ENCODE peak calls at places on chromosomes 6 and 20, in eight cellular contexts. One of them, this sample, is unnamed.

GRCh38 chr6:6790891-6791290 is 202.4 kb downstream of the LY86 start:
- DNase-seq in MM.1S: no peak
- DNase-seq in OCI-LY7: no peak
- DNase-seq in GM23248: peak; percentile 29
- DNase-seq in HCT116: peak; percentile 87
- DNase-seq in GM23338: no peak
- DNase-seq in hepatocyte: peak; percentile 39
- DNase-seq in PC-3: peak; percentile 96
- DNase-seq in this sample: no peak

GRCh38 chr6:89022747-89023289 is 57.7 kb upstream of the PNRC1 start:
- DNase-seq in MM.1S: no peak
- DNase-seq in OCI-LY7: no peak
- DNase-seq in GM23248: peak; percentile 78
- DNase-seq in HCT116: no peak
- DNase-seq in GM23338: no peak
- DNase-seq in hepatocyte: no peak
- DNase-seq in PC-3: peak; percentile 55
- DNase-seq in this sample: no peak

GRCh38 chr6:44594471-44594870 is 207.0 kb downstream of the CDC5L start:
- DNase-seq in MM.1S: no peak
- DNase-seq in OCI-LY7: no peak
- DNase-seq in GM23248: no peak
- DNase-seq in HCT116: no peak
- DNase-seq in GM23338: peak; percentile 37
- DNase-seq in hepatocyte: no peak
- DNase-seq in PC-3: no peak
- DNase-seq in this sample: peak; percentile 38

GRCh38 chr20:36574278-36575065 is 1.1 kb downstream of the TGIF2 start:
- DNase-seq in MM.1S: peak; percentile 46
- DNase-seq in OCI-LY7: peak; percentile 58
- DNase-seq in GM23248: peak; percentile 69
- DNase-seq in HCT116: no peak
- DNase-seq in GM23338: peak; percentile 76
- DNase-seq in hepatocyte: peak; percentile 78
- DNase-seq in PC-3: peak; percentile 46
- DNase-seq in this sample: peak; percentile 74

GRCh38 chr20:2467412-2467811 is 3.2 kb downstream of the SNRPB start:
- DNase-seq in MM.1S: no peak
- DNase-seq in OCI-LY7: no peak
- DNase-seq in GM23248: no peak
- DNase-seq in HCT116: no peak
- DNase-seq in GM23338: no peak
- DNase-seq in hepatocyte: no peak
- DNase-seq in PC-3: no peak
- DNase-seq in this sample: no peak

GRCh38 chr6:47729019-47729418 is 30.6 kb downstream of the ADGRF4 start:
- DNase-seq in MM.1S: no peak
- DNase-seq in OCI-LY7: no peak
- DNase-seq in GM23248: peak; percentile 12
- DNase-seq in HCT116: no peak
- DNase-seq in GM23338: no peak
- DNase-seq in hepatocyte: no peak
- DNase-seq in PC-3: peak; percentile 90
- DNase-seq in this sample: no peak

GRCh38 chr6:35092362-35093117 is 48.6 kb downstream of the TCP11 start:
- DNase-seq in MM.1S: no peak
- DNase-seq in OCI-LY7: no peak
- DNase-seq in GM23248: peak; percentile 80
- DNase-seq in HCT116: no peak
- DNase-seq in GM23338: no peak
- DNase-seq in hepatocyte: peak; percentile 77
- DNase-seq in PC-3: no peak
- DNase-seq in this sample: no peak

GRCh38 chr20:64233725-64234124 is 21.8 kb upstream of the PCMTD2 start:
- DNase-seq in MM.1S: no peak
- DNase-seq in OCI-LY7: no peak
- DNase-seq in GM23248: no peak
- DNase-seq in HCT116: no peak
- DNase-seq in GM23338: no peak
- DNase-seq in hepatocyte: no peak
- DNase-seq in PC-3: no peak
- DNase-seq in this sample: no peak

GRCh38 chr20:33059741-33060390 is 6.2 kb downstream of the BPIFB3 start:
- DNase-seq in MM.1S: no peak
- DNase-seq in OCI-LY7: no peak
- DNase-seq in GM23248: no peak
- DNase-seq in HCT116: no peak
- DNase-seq in GM23338: no peak
- DNase-seq in hepatocyte: no peak
- DNase-seq in PC-3: no peak
- DNase-seq in this sample: no peak

GRCh38 chr6:15796844-15797243 is 134.0 kb upstream of the DTNBP1 start:
- DNase-seq in MM.1S: no peak
- DNase-seq in OCI-LY7: no peak
- DNase-seq in GM23248: peak; percentile 31
- DNase-seq in HCT116: no peak
- DNase-seq in GM23338: no peak
- DNase-seq in hepatocyte: no peak
- DNase-seq in PC-3: peak; percentile 10
- DNase-seq in this sample: no peak

DNA sequence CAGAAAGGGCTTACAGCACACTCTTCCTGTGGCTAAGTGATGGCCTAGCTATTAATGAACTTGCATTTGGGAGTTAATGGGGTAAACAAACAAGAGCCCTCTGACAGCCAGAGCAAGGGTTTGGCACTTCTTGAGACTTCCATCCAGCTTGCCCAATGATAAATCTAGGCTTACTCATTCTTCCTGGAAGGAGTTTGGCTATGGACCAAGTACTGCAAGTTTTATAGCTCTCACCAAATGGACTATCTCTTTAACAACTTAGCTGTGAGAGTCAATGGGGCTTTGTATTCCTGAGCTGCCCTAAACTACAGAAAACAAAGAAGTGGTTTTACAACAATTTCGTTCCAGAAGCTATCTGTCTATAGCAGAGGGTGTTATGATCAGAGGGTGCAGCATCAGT is 16.7 kb upstream of the PI3 start:
- DNase-seq in MM.1S: no peak
- DNase-seq in OCI-LY7: no peak
- DNase-seq in GM23248: peak; percentile 84
- DNase-seq in HCT116: peak; percentile 8
- DNase-seq in GM23338: no peak
- DNase-seq in hepatocyte: peak; percentile 45
- DNase-seq in PC-3: peak; percentile 96
- DNase-seq in this sample: no peak
- TF ChIP-seq EZH2phosphoT487 in MM.1S: no peak
- TF ChIP-seq EZH2phosphoT487 in OCI-LY7: no peak
- TF ChIP-seq EZH2phosphoT487 in GM23248: no peak
- TF ChIP-seq EZH2phosphoT487 in HCT116: no peak
- TF ChIP-seq EZH2phosphoT487 in GM23338: no peak
- TF ChIP-seq EZH2phosphoT487 in hepatocyte: no peak
- TF ChIP-seq EZH2phosphoT487 in PC-3: no peak
- TF ChIP-seq EZH2phosphoT487 in this sample: no peak

GRCh38 chr20:5182615-5183254 is 55.9 kb downstream of the CDS2 start:
- DNase-seq in MM.1S: no peak
- DNase-seq in OCI-LY7: no peak
- DNase-seq in GM23248: no peak
- DNase-seq in HCT116: no peak
- DNase-seq in GM23338: no peak
- DNase-seq in hepatocyte: no peak
- DNase-seq in PC-3: no peak
- DNase-seq in this sample: no peak

GRCh38 chr20:5181955-5182354 is 55.1 kb downstream of the CDS2 start:
- DNase-seq in MM.1S: no peak
- DNase-seq in OCI-LY7: no peak
- DNase-seq in GM23248: peak; percentile 45
- DNase-seq in HCT116: no peak
- DNase-seq in GM23338: no peak
- DNase-seq in hepatocyte: no peak
- DNase-seq in PC-3: peak; percentile 53
- DNase-seq in this sample: no peak

GRCh38 chr20:5180933-5181332 is 54.1 kb downstream of the CDS2 start:
- DNase-seq in MM.1S: no peak
- DNase-seq in OCI-LY7: no peak
- DNase-seq in GM23248: no peak
- DNase-seq in HCT116: no peak
- DNase-seq in GM23338: no peak
- DNase-seq in hepatocyte: no peak
- DNase-seq in PC-3: no peak
- DNase-seq in this sample: no peak

GRCh38 chr20:5180421-5180820 is 53.6 kb downstream of the CDS2 start:
- DNase-seq in MM.1S: no peak
- DNase-seq in OCI-LY7: no peak
- DNase-seq in GM23248: no peak
- DNase-seq in HCT116: no peak
- DNase-seq in GM23338: no peak
- DNase-seq in hepatocyte: no peak
- DNase-seq in PC-3: no peak
- DNase-seq in this sample: no peak

DNA sequence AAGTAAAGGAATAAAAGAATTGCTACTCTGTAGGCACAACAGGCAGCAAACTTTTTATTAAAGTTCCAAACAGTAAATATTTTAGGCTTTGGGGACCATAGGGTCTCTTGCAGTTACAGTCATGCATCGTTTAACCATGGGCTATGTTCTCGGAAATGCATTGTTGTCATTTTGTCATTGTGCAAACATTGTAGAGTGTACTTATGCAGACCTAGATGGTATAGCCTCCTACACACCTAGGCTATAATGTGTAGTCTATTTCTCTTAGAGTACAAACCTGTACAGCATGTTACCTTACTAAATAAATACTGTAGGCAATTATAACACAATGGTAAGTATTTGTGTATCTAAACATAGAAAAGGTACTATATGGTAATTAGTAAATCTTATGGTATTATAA is 54.7 kb downstream of the CDS2 start:
- DNase-seq in MM.1S: no peak
- DNase-seq in OCI-LY7: no peak
- DNase-seq in GM23248: no peak
- DNase-seq in HCT116: no peak
- DNase-seq in GM23338: no peak
- DNase-seq in hepatocyte: no peak
- DNase-seq in PC-3: peak; percentile 67
- DNase-seq in this sample: no peak
- H3K27ac ChIP-seq in MM.1S: no peak overlapping the region
- H3K27ac ChIP-seq in OCI-LY7: no peak overlapping the region
- H3K27ac ChIP-seq in GM23248: no peak overlapping the region
- H3K27ac ChIP-seq in HCT116: no peak overlapping the region
- H3K27ac ChIP-seq in GM23338: no peak overlapping the region
- H3K27ac ChIP-seq in hepatocyte: no peak overlapping the region
- H3K27ac ChIP-seq in PC-3: no peak overlapping the region
- H3K27ac ChIP-seq in this sample: no peak overlapping the region

DNA sequence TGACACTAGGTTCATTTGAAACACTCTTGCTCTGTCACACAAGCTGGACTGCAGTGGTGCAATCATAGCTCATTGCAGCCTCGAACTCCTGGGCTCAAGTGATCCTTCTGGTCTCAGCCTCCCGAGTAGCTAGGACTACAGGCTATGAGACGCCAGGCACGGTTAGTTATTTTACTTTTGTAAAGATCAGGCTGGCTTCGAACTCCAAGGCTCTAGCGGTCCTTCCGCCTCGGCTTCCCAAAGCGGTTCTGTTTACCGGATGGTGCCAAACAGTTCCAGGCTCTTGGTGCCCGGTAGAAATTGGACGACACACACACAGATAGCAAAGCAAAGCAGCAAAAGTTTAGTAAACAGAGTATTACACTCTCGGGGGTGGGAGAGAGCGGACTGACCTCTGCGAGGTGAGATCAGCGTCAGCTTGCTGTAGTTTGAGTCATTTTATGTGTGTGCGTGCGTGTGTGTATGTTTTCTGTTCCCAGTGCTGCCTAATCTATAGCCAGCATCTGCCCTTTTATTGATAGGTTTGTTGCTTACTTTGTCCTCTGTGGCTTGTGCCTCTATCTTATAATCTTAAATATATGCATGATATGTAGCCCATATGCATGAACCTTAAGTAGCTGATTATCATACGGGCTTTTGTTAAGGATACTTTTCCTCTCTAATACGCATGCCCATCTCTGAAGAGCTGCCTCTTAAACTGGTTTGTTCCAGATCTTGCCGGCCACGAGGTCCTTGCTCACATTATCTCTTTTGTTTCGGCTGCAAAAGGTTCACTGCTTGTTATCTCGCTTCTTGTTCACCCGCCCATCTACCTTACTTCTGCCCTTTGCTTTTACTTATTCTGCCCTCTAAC is 75.2 kb downstream of the OR2B2 start:
- DNase-seq in MM.1S: peak; percentile 87
- DNase-seq in OCI-LY7: peak; percentile 91
- DNase-seq in GM23248: peak; percentile 93
- DNase-seq in HCT116: peak; percentile 76
- DNase-seq in GM23338: peak; percentile 89
- DNase-seq in hepatocyte: peak; percentile 89
- DNase-seq in PC-3: peak; percentile 76
- DNase-seq in this sample: peak; percentile 83
- TF ChIP-seq EZH2phosphoT487 in MM.1S: no peak
- TF ChIP-seq EZH2phosphoT487 in OCI-LY7: no peak
- TF ChIP-seq EZH2phosphoT487 in GM23248: no peak
- TF ChIP-seq EZH2phosphoT487 in HCT116: no peak
- TF ChIP-seq EZH2phosphoT487 in GM23338: no peak
- TF ChIP-seq EZH2phosphoT487 in hepatocyte: no peak
- TF ChIP-seq EZH2phosphoT487 in PC-3: no peak
- TF ChIP-seq EZH2phosphoT487 in this sample: peak; percentile 48

GRCh38 chr6:130134594-130134993 is 88.2 kb downstream of the SAMD3 start:
- DNase-seq in MM.1S: no peak
- DNase-seq in OCI-LY7: no peak
- DNase-seq in GM23248: no peak
- DNase-seq in HCT116: no peak
- DNase-seq in GM23338: no peak
- DNase-seq in hepatocyte: peak; percentile 15
- DNase-seq in PC-3: no peak
- DNase-seq in this sample: no peak

GRCh38 chr6:130127195-130127594 is 95.6 kb downstream of the SAMD3 start:
- DNase-seq in MM.1S: no peak
- DNase-seq in OCI-LY7: no peak
- DNase-seq in GM23248: no peak
- DNase-seq in HCT116: no peak
- DNase-seq in GM23338: no peak
- DNase-seq in hepatocyte: no peak
- DNase-seq in PC-3: no peak
- DNase-seq in this sample: no peak

GRCh38 chr6:130129781-130130246 is 92.9 kb downstream of the SAMD3 start:
- DNase-seq in MM.1S: no peak
- DNase-seq in OCI-LY7: no peak
- DNase-seq in GM23248: no peak
- DNase-seq in HCT116: no peak
- DNase-seq in GM23338: no peak
- DNase-seq in hepatocyte: no peak
- DNase-seq in PC-3: no peak
- DNase-seq in this sample: no peak

GRCh38 chr6:130136803-130137202 is 85.9 kb downstream of the SAMD3 start:
- DNase-seq in MM.1S: no peak
- DNase-seq in OCI-LY7: no peak
- DNase-seq in GM23248: no peak
- DNase-seq in HCT116: no peak
- DNase-seq in GM23338: no peak
- DNase-seq in hepatocyte: no peak
- DNase-seq in PC-3: no peak
- DNase-seq in this sample: no peak

DNA sequence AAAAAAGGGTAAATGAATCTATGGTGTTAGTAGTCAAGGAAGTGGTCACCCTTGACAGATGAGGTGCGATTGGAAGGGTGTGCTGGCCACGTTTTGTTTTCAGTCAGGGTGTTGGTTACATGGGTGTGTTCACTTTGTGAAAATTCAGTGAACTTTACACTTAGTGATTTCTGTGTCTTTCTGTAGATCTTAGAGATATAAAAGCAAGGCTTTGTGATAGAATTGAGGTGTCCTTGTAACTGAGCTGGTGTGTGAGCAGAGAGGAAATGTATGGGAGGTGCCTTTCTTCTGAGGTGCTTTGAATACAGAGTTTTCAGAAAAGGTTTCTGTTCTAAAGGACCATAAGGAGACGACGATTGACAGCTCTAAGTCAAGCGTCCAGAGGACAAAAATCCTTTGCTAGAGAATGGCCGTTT is 90.5 kb downstream of the SAMD3 start:
- DNase-seq in MM.1S: no peak
- DNase-seq in OCI-LY7: no peak
- DNase-seq in GM23248: no peak
- DNase-seq in HCT116: no peak
- DNase-seq in GM23338: no peak
- DNase-seq in hepatocyte: no peak
- DNase-seq in PC-3: no peak
- DNase-seq in this sample: no peak
- H3K27ac ChIP-seq in MM.1S: no peak overlapping the region
- H3K27ac ChIP-seq in OCI-LY7: no peak overlapping the region
- H3K27ac ChIP-seq in GM23248: no peak overlapping the region
- H3K27ac ChIP-seq in HCT116: no peak overlapping the region
- H3K27ac ChIP-seq in GM23338: no peak overlapping the region
- H3K27ac ChIP-seq in hepatocyte: peak overlapping the region; percentile 7
- H3K27ac ChIP-seq in PC-3: no peak overlapping the region
- H3K27ac ChIP-seq in this sample: no peak overlapping the region

This sample was measured in neural progenitor cell.